ENCODE peak calls at places on chromosomes 7 and 10, in four cellular contexts. F, T, P and J are unnamed samples.
A peak's percentile ranks its signal among the peaks of the same experiment; 100 is the strongest.

GRCh38 chr7:32108651-32109050 is 38.4 kb upstream of the PDE1C start:
- DNase-seq in F (no peak), T (no peak), P (no peak), J (no peak)

GRCh38 chr10:70371846-70372245 is 10.6 kb downstream of the LRRC20 start:
- DNase-seq in F (no peak), T (no peak), P (no peak), J (no peak)

GRCh38 chr7:131554880-131555516 is 1.4 kb downstream of the PODXL start:
- DNase-seq in F (no peak), T (no peak), P (no peak), J (no peak)

GRCh38 chr7:101236292-101236691 is 1.3 kb downstream of the CLDN15 start:
- DNase-seq in F (no peak), T (no peak), P (no peak), J (no peak)

GRCh38 chr7:94584113-94584512 is 71.8 kb downstream of the SGCE start:
- DNase-seq in F (no peak), T (peak; percentile 18), P (no peak), J (no peak)

GRCh38 chr7:156558198-156558597 is 82.4 kb upstream of the RNF32 start:
- DNase-seq in F (no peak), T (no peak), P (no peak), J (no peak)

GRCh38 chr10:104255244-104255981 is 721 bp downstream of the GSTO1 start:
- DNase-seq in F (peak; percentile 61), T (no peak), P (no peak), J (no peak)

GRCh38 chr10:124650820-124651401 is 93.3 kb downstream of the FAM53B start:
- DNase-seq in F (no peak), T (no peak), P (no peak), J (peak; percentile 70)

GRCh38 chr10:90862908-90863514 is 5.2 kb upstream of the HTR7 start:
- DNase-seq in F (no peak), T (no peak), P (no peak), J (no peak)

GRCh38 chr10:90064295-90064694 is 362.9 kb downstream of the KIF20B start:
- DNase-seq in F (no peak), T (no peak), P (no peak), J (no peak)